ENCODE peak calls at places on chromosomes 12 and 14, in eight cellular contexts. K is GM19239; P is posterior vena cava; W is AG04450; U is GM12865; B is tibial artery; R is CD8-positive, alpha-beta memory T cell; E is activated B cell treated with CpG ODN at 0.5 μM for 24 hours. Z is an unnamed sample.

GRCh38 chr12:2453076-2453806 is 341.5 kb upstream of the FKBP4 start:
- DNase-seq in K (no peak), P (no peak), W (no peak), U (no peak), B (no peak), R (no peak), E (no peak), Z (no peak)

GRCh38 chr14:65915125-65915524 is 502.6 kb downstream of the FUT8 start:
- DNase-seq in K (no peak), P (no peak), W (no peak), U (no peak), B (no peak), R (no peak), E (no peak), Z (no peak)

GRCh38 chr12:65656904-65657351 is 167.4 kb upstream of the HMGA2 start:
- DNase-seq in K (no peak), P (no peak), W (peak), U (peak), B (no peak), R (no peak), E (no peak), Z (peak)

GRCh38 chr12:51970904-51971646 is 19.6 kb downstream of the ACVR1B start:
- DNase-seq in K (peak), P (no peak), W (no peak), U (peak), B (no peak), R (no peak), E (peak), Z (peak)

GRCh38 chr14:105475269-105475915 is 771 bp downstream of the CRIP2 start:
- DNase-seq in K (no peak), P (peak), W (no peak), U (no peak), B (peak), R (no peak), E (no peak), Z (no peak)

GRCh38 chr14:69360438-69361108 is 37.5 kb downstream of the ERH start:
- DNase-seq in K (no peak), P (no peak), W (no peak), U (peak), B (no peak), R (no peak), E (peak), Z (peak)

GRCh38 chr12:94705656-94706055 is 55.3 kb upstream of the TMCC3 start:
- DNase-seq in K (no peak), P (no peak), W (no peak), U (no peak), B (no peak), R (no peak), E (no peak), Z (no peak)

GRCh38 chr12:57270966-57271470 is 20.0 kb upstream of the STAC3 start:
- DNase-seq in K (no peak), P (no peak), W (no peak), U (no peak), B (no peak), R (no peak), E (no peak), Z (no peak)

GRCh38 chr14:101624579-101624978 is 63.3 kb downstream of the DIO3 start:
- DNase-seq in K (no peak), P (peak), W (no peak), U (no peak), B (no peak), R (no peak), E (no peak), Z (no peak)

GRCh38 chr14:65703996-65704395 is 291.5 kb downstream of the FUT8 start:
- DNase-seq in K (no peak), P (no peak), W (no peak), U (no peak), B (no peak), R (no peak), E (no peak), Z (no peak)

GRCh38 chr12:63103489-63104131 is 47.4 kb downstream of the AVPR1A start:
- DNase-seq in K (no peak), P (no peak), W (no peak), U (peak), B (no peak), R (no peak), E (no peak), Z (no peak)

GRCh38 chr14:22084393-22085281 is 411.0 kb upstream of the OR4E1 start:
- DNase-seq in K (no peak), P (no peak), W (peak), U (peak), B (no peak), R (peak), E (no peak), Z (no peak)

GRCh38 chr12:49843871-49844437 is 1.0 kb upstream of the BCDIN3D start:
- DNase-seq in K (no peak), P (no peak), W (no peak), U (no peak), B (peak), R (no peak), E (no peak), Z (no peak)

GRCh38 chr14:95255487-95255886 is 64.2 kb downstream of the CLMN start:
- DNase-seq in K (no peak), P (no peak), W (no peak), U (peak), B (no peak), R (no peak), E (no peak), Z (peak)

GRCh38 chr12:104596128-104596799 is 139.5 kb downstream of the CHST11 start:
- DNase-seq in K (no peak), P (no peak), W (peak), U (no peak), B (peak), R (no peak), E (no peak), Z (no peak)

GRCh38 chr12:32312049-32312670 is 87.2 kb upstream of the FGD4 start:
- DNase-seq in K (peak), P (no peak), W (peak), U (peak), B (no peak), R (peak), E (no peak), Z (no peak)

GRCh38 chr14:51539571-51540037 is 112.1 kb upstream of the FRMD6 start:
- DNase-seq in K (no peak), P (no peak), W (peak), U (peak), B (no peak), R (no peak), E (no peak), Z (no peak)

GRCh38 chr12:98253207-98253606 is 262.2 kb upstream of the TMPO start:
- DNase-seq in K (no peak), P (no peak), W (no peak), U (no peak), B (no peak), R (no peak), E (no peak), Z (no peak)

GRCh38 chr12:51118706-51119105 is 35.3 kb upstream of the CSRNP2 start:
- DNase-seq in K (no peak), P (no peak), W (peak), U (no peak), B (no peak), R (no peak), E (no peak), Z (no peak)

GRCh38 chr14:58912287-58912686 is 274.5 kb downstream of the DACT1 start:
- DNase-seq in K (no peak), P (no peak), W (no peak), U (no peak), B (no peak), R (no peak), E (no peak), Z (no peak)

GRCh38 chr12:89551747-89552146 is 25.9 kb upstream of the POC1B start:
- DNase-seq in K (no peak), P (no peak), W (no peak), U (no peak), B (no peak), R (no peak), E (no peak), Z (no peak)

GRCh38 chr12:107610030-107610859 is 75.4 kb upstream of the PWP1 start:
- DNase-seq in K (peak), P (no peak), W (peak), U (peak), B (no peak), R (peak), E (no peak), Z (peak)

GRCh38 chr14:60315181-60315580 is 66.2 kb downstream of the PPM1A start:
- DNase-seq in K (no peak), P (no peak), W (no peak), U (no peak), B (no peak), R (no peak), E (no peak), Z (no peak)

GRCh38 chr12:92505373-92506340 is 197.1 kb upstream of the PLEKHG7 start:
- DNase-seq in K (no peak), P (peak), W (no peak), U (peak), B (peak), R (peak), E (peak), Z (peak)

GRCh38 chr14:90629471-90629870 is 186.8 kb downstream of the TTC7B start:
- DNase-seq in K (no peak), P (no peak), W (no peak), U (no peak), B (no peak), R (no peak), E (no peak), Z (no peak)

GRCh38 chr14:105281354-105282097 is 19.3 kb downstream of the BRF1 start:
- DNase-seq in K (no peak), P (no peak), W (peak), U (peak), B (no peak), R (peak), E (no peak), Z (peak)